ENCODE peak calls at places on chromosomes 3 and 15, in nine cellular contexts. One of them, this sample, is unnamed.

GRCh38 chr15:43266834-43267233 is at the start of gene TGM5:
- DNase-seq in CD4-positive, alpha-beta memory T cell: no peak
- DNase-seq in stomach: no peak
- DNase-seq in omental fat pad: no peak
- DNase-seq in stimulated activated CD8-positive, alpha-beta memory T cell treated with anti-CD3 and anti-CD28 coated beads, Interleukin-15, amount 100 ng/mL, for 24 hours: no peak
- DNase-seq in activated CD8-positive, alpha-beta memory T cell treated with anti-CD3 and anti-CD28 coated beads, Interleukin-2, amount 10 ng/mL, durations not matched to agents 7 days and 5 days: no peak
- DNase-seq in kidney tubule cell: peak
- DNase-seq in AG09319: no peak
- DNase-seq in H7: no peak
- DNase-seq in this sample: peak

GRCh38 chr15:83248151-83248851 is 36.2 kb downstream of the BNC1 start:
- DNase-seq in CD4-positive, alpha-beta memory T cell: peak
- DNase-seq in stomach: no peak
- DNase-seq in omental fat pad: no peak
- DNase-seq in stimulated activated CD8-positive, alpha-beta memory T cell treated with anti-CD3 and anti-CD28 coated beads, Interleukin-15, amount 100 ng/mL, for 24 hours: no peak
- DNase-seq in activated CD8-positive, alpha-beta memory T cell treated with anti-CD3 and anti-CD28 coated beads, Interleukin-2, amount 10 ng/mL, durations not matched to agents 7 days and 5 days: no peak
- DNase-seq in kidney tubule cell: peak
- DNase-seq in AG09319: peak
- DNase-seq in H7: peak
- DNase-seq in this sample: peak

GRCh38 chr3:115092220-115092791 is 54.8 kb downstream of the ZBTB20 start:
- DNase-seq in CD4-positive, alpha-beta memory T cell: peak
- DNase-seq in stomach: peak
- DNase-seq in omental fat pad: no peak
- DNase-seq in stimulated activated CD8-positive, alpha-beta memory T cell treated with anti-CD3 and anti-CD28 coated beads, Interleukin-15, amount 100 ng/mL, for 24 hours: no peak
- DNase-seq in activated CD8-positive, alpha-beta memory T cell treated with anti-CD3 and anti-CD28 coated beads, Interleukin-2, amount 10 ng/mL, durations not matched to agents 7 days and 5 days: peak
- DNase-seq in kidney tubule cell: peak
- DNase-seq in AG09319: peak
- DNase-seq in H7: peak
- DNase-seq in this sample: peak

GRCh38 chr15:89813381-89814111 is 1.1 kb downstream of the ANPEP start:
- DNase-seq in CD4-positive, alpha-beta memory T cell: no peak
- DNase-seq in stomach: no peak
- DNase-seq in omental fat pad: no peak
- DNase-seq in stimulated activated CD8-positive, alpha-beta memory T cell treated with anti-CD3 and anti-CD28 coated beads, Interleukin-15, amount 100 ng/mL, for 24 hours: no peak
- DNase-seq in activated CD8-positive, alpha-beta memory T cell treated with anti-CD3 and anti-CD28 coated beads, Interleukin-2, amount 10 ng/mL, durations not matched to agents 7 days and 5 days: no peak
- DNase-seq in kidney tubule cell: no peak
- DNase-seq in AG09319: no peak
- DNase-seq in H7: peak
- DNase-seq in this sample: no peak

GRCh38 chr3:184568918-184569829 is 7.6 kb downstream of the EPHB3 start:
- DNase-seq in CD4-positive, alpha-beta memory T cell: no peak
- DNase-seq in stomach: peak
- DNase-seq in omental fat pad: no peak
- DNase-seq in stimulated activated CD8-positive, alpha-beta memory T cell treated with anti-CD3 and anti-CD28 coated beads, Interleukin-15, amount 100 ng/mL, for 24 hours: no peak
- DNase-seq in activated CD8-positive, alpha-beta memory T cell treated with anti-CD3 and anti-CD28 coated beads, Interleukin-2, amount 10 ng/mL, durations not matched to agents 7 days and 5 days: no peak
- DNase-seq in kidney tubule cell: peak
- DNase-seq in AG09319: peak
- DNase-seq in H7: peak
- DNase-seq in this sample: peak

GRCh38 chr3:194103475-194103874 is 32.5 kb upstream of the HES1 start:
- DNase-seq in CD4-positive, alpha-beta memory T cell: peak
- DNase-seq in stomach: no peak
- DNase-seq in omental fat pad: no peak
- DNase-seq in stimulated activated CD8-positive, alpha-beta memory T cell treated with anti-CD3 and anti-CD28 coated beads, Interleukin-15, amount 100 ng/mL, for 24 hours: no peak
- DNase-seq in activated CD8-positive, alpha-beta memory T cell treated with anti-CD3 and anti-CD28 coated beads, Interleukin-2, amount 10 ng/mL, durations not matched to agents 7 days and 5 days: no peak
- DNase-seq in kidney tubule cell: peak
- DNase-seq in AG09319: no peak
- DNase-seq in H7: no peak
- DNase-seq in this sample: no peak

GRCh38 chr3:36907911-36908646 is 36.8 kb downstream of the TRANK1 start:
- DNase-seq in CD4-positive, alpha-beta memory T cell: peak
- DNase-seq in stomach: peak
- DNase-seq in omental fat pad: no peak
- DNase-seq in stimulated activated CD8-positive, alpha-beta memory T cell treated with anti-CD3 and anti-CD28 coated beads, Interleukin-15, amount 100 ng/mL, for 24 hours: no peak
- DNase-seq in activated CD8-positive, alpha-beta memory T cell treated with anti-CD3 and anti-CD28 coated beads, Interleukin-2, amount 10 ng/mL, durations not matched to agents 7 days and 5 days: peak
- DNase-seq in kidney tubule cell: peak
- DNase-seq in AG09319: no peak
- DNase-seq in H7: no peak
- DNase-seq in this sample: peak

GRCh38 chr3:5197470-5198312 is 10.2 kb downstream of the EDEM1 start:
- DNase-seq in CD4-positive, alpha-beta memory T cell: peak
- DNase-seq in stomach: no peak
- DNase-seq in omental fat pad: no peak
- DNase-seq in stimulated activated CD8-positive, alpha-beta memory T cell treated with anti-CD3 and anti-CD28 coated beads, Interleukin-15, amount 100 ng/mL, for 24 hours: no peak
- DNase-seq in activated CD8-positive, alpha-beta memory T cell treated with anti-CD3 and anti-CD28 coated beads, Interleukin-2, amount 10 ng/mL, durations not matched to agents 7 days and 5 days: peak
- DNase-seq in kidney tubule cell: no peak
- DNase-seq in AG09319: peak
- DNase-seq in H7: no peak
- DNase-seq in this sample: no peak

GRCh38 chr15:64343841-64344240 is 12.1 kb downstream of the CSNK1G1 start:
- DNase-seq in CD4-positive, alpha-beta memory T cell: no peak
- DNase-seq in stomach: no peak
- DNase-seq in omental fat pad: no peak
- DNase-seq in stimulated activated CD8-positive, alpha-beta memory T cell treated with anti-CD3 and anti-CD28 coated beads, Interleukin-15, amount 100 ng/mL, for 24 hours: no peak
- DNase-seq in activated CD8-positive, alpha-beta memory T cell treated with anti-CD3 and anti-CD28 coated beads, Interleukin-2, amount 10 ng/mL, durations not matched to agents 7 days and 5 days: no peak
- DNase-seq in kidney tubule cell: no peak
- DNase-seq in AG09319: no peak
- DNase-seq in H7: no peak
- DNase-seq in this sample: no peak

GRCh38 chr3:118171236-118171852 is 863.3 kb downstream of the IGSF11 start:
- DNase-seq in CD4-positive, alpha-beta memory T cell: no peak
- DNase-seq in stomach: no peak
- DNase-seq in omental fat pad: no peak
- DNase-seq in stimulated activated CD8-positive, alpha-beta memory T cell treated with anti-CD3 and anti-CD28 coated beads, Interleukin-15, amount 100 ng/mL, for 24 hours: no peak
- DNase-seq in activated CD8-positive, alpha-beta memory T cell treated with anti-CD3 and anti-CD28 coated beads, Interleukin-2, amount 10 ng/mL, durations not matched to agents 7 days and 5 days: no peak
- DNase-seq in kidney tubule cell: no peak
- DNase-seq in AG09319: no peak
- DNase-seq in H7: no peak
- DNase-seq in this sample: no peak

GRCh38 chr3:184642623-184643308 is 69.1 kb downstream of the MAGEF1 start:
- DNase-seq in CD4-positive, alpha-beta memory T cell: no peak
- DNase-seq in stomach: no peak
- DNase-seq in omental fat pad: no peak
- DNase-seq in stimulated activated CD8-positive, alpha-beta memory T cell treated with anti-CD3 and anti-CD28 coated beads, Interleukin-15, amount 100 ng/mL, for 24 hours: no peak
- DNase-seq in activated CD8-positive, alpha-beta memory T cell treated with anti-CD3 and anti-CD28 coated beads, Interleukin-2, amount 10 ng/mL, durations not matched to agents 7 days and 5 days: no peak
- DNase-seq in kidney tubule cell: no peak
- DNase-seq in AG09319: no peak
- DNase-seq in H7: peak
- DNase-seq in this sample: no peak